ENCODE peak calls at places on chromosomes 6 and 20, in eight cellular contexts. I, Q, P, J, E, D, W and N are unnamed samples.

GRCh38 chr6:93624408-93624807 is 205.0 kb upstream of the EPHA7 start:
- DNase-seq in I (no peak), Q (no peak), P (no peak), J (no peak), E (no peak), D (no peak), W (no peak), N (no peak)

GRCh38 chr6:26021350-26022165 is 59.0 kb downstream of the TRIM38 start:
- DNase-seq in I (peak), Q (peak), P (peak), J (peak), E (peak), D (peak), W (peak), N (peak)

GRCh38 chr6:72048080-72048479 is 161.7 kb downstream of the RIMS1 start:
- DNase-seq in I (no peak), Q (no peak), P (no peak), J (no peak), E (no peak), D (no peak), W (no peak), N (no peak)

GRCh38 chr6:30042476-30042875 is 18.6 kb upstream of the POLR1H start:
- DNase-seq in I (no peak), Q (no peak), P (no peak), J (no peak), E (no peak), D (no peak), W (no peak), N (no peak)

GRCh38 chr6:38184780-38185080 is 365.2 kb downstream of the ZFAND3 start:
- DNase-seq in I (no peak), Q (no peak), P (no peak), J (no peak), E (no peak), D (no peak), W (no peak), N (peak)

GRCh38 chr6:69097948-69098347 is 462.9 kb downstream of the ADGRB3 start:
- DNase-seq in I (no peak), Q (no peak), P (no peak), J (no peak), E (no peak), D (no peak), W (no peak), N (no peak)

GRCh38 chr6:33740204-33740608 is 6.5 kb downstream of the IP6K3 start:
- DNase-seq in I (no peak), Q (no peak), P (no peak), J (no peak), E (no peak), D (no peak), W (peak), N (no peak)

GRCh38 chr20:57657537-57658446 is 37.6 kb upstream of the ZBP1 start:
- DNase-seq in I (peak), Q (no peak), P (no peak), J (peak), E (peak), D (peak), W (peak), N (no peak)

GRCh38 chr6:29941916-29942274 is 437 bp upstream of the HLA-A start:
- DNase-seq in I (no peak), Q (no peak), P (no peak), J (no peak), E (no peak), D (no peak), W (no peak), N (no peak)

GRCh38 chr6:139402935-139403386 is 28.5 kb upstream of the CITED2 start:
- DNase-seq in I (peak), Q (no peak), P (no peak), J (no peak), E (no peak), D (no peak), W (no peak), N (no peak)

GRCh38 chr20:38275815-38276550 is 15.4 kb upstream of the KIAA1755 start:
- DNase-seq in I (no peak), Q (peak), P (peak), J (no peak), E (peak), D (no peak), W (no peak), N (no peak)

GRCh38 chr6:74713941-74714340 is 491.9 kb downstream of the COL12A1 start:
- DNase-seq in I (no peak), Q (no peak), P (no peak), J (no peak), E (no peak), D (no peak), W (no peak), N (no peak)

GRCh38 chr20:24834310-24834709 is 114.8 kb upstream of the CST7 start:
- DNase-seq in I (no peak), Q (no peak), P (no peak), J (no peak), E (no peak), D (no peak), W (no peak), N (no peak)

GRCh38 chr6:155038104-155038503 is 43.0 kb downstream of the TIAM2 start:
- DNase-seq in I (no peak), Q (no peak), P (no peak), J (no peak), E (no peak), D (no peak), W (no peak), N (no peak)

GRCh38 chr6:144675231-144675861 is 390.2 kb downstream of the UTRN start:
- DNase-seq in I (peak), Q (no peak), P (no peak), J (no peak), E (peak), D (peak), W (no peak), N (no peak)

GRCh38 chr6:142737368-142738060 is 207.5 kb downstream of the HIVEP2 start:
- DNase-seq in I (no peak), Q (no peak), P (no peak), J (no peak), E (peak), D (no peak), W (no peak), N (no peak)

GRCh38 chr6:85450578-85450884 is 648 bp downstream of the NT5E start:
- DNase-seq in I (no peak), Q (no peak), P (no peak), J (no peak), E (no peak), D (no peak), W (no peak), N (no peak)

GRCh38 chr6:34447915-34448314 is 18.0 kb upstream of the PACSIN1 start:
- DNase-seq in I (no peak), Q (no peak), P (no peak), J (peak), E (no peak), D (no peak), W (no peak), N (no peak)

GRCh38 chr6:104995989-104996617 is 39.2 kb downstream of the LIN28B start:
- DNase-seq in I (no peak), Q (no peak), P (peak), J (no peak), E (peak), D (no peak), W (no peak), N (no peak)

GRCh38 chr20:11403711-11404110 is 514.0 kb upstream of the BTBD3 start:
- DNase-seq in I (no peak), Q (no peak), P (no peak), J (no peak), E (no peak), D (no peak), W (no peak), N (no peak)

GRCh38 chr6:95741001-95741400 is 163.7 kb downstream of the MANEA start:
- DNase-seq in I (no peak), Q (no peak), P (no peak), J (no peak), E (no peak), D (no peak), W (no peak), N (no peak)

GRCh38 chr20:25178563-25179438 is 16.7 kb upstream of the ENTPD6 start:
- DNase-seq in I (peak), Q (peak), P (peak), J (peak), E (peak), D (no peak), W (no peak), N (no peak)

GRCh38 chr6:151292974-151293373 is 53.2 kb downstream of the AKAP12 start:
- DNase-seq in I (no peak), Q (peak), P (no peak), J (no peak), E (no peak), D (no peak), W (no peak), N (no peak)

GRCh38 chr6:159151266-159151855 is 17.8 kb upstream of the FNDC1 start:
- DNase-seq in I (no peak), Q (peak), P (peak), J (peak), E (no peak), D (peak), W (no peak), N (peak)

GRCh38 chr20:47392015-47392720 is 35.7 kb upstream of the ZMYND8 start:
- DNase-seq in I (peak), Q (peak), P (peak), J (peak), E (peak), D (peak), W (no peak), N (no peak)

GRCh38 chr6:114650891-114651290 is 308.1 kb upstream of the HS3ST5 start:
- DNase-seq in I (no peak), Q (no peak), P (no peak), J (no peak), E (no peak), D (no peak), W (no peak), N (no peak)
- H3K27ac ChIP-seq in I (no peak), Q (no peak), P (no peak), J (no peak), E (no peak), D (no peak), W (no peak), N (no peak)

DNA sequence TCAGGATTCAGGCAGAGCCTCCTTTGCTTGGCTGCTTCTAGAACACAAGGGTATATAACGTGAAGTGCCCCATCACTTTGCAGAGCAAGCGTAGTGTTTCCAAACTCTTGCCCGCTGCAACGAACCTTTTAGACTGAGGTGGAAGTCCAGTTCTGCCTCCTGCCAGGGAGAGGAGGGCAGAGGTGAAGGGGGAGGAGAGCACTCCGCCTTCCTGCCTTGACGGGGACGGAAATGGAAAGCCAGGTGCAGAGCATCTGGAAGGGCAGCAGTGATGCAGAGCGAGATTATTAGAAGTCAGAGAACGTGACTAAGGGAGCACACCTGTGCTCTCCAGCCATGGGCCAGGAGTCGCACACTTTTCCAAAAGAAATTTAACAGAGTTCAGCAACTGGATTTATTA is 63.4 kb downstream of the RREB1 start:
- DNase-seq in I (no peak), Q (no peak), P (no peak), J (peak), E (no peak), D (peak), W (no peak), N (no peak)
- H3K27ac ChIP-seq in I (peak), Q (no peak), P (no peak), J (no peak), E (no peak), D (peak), W (no peak), N (no peak)

DNA sequence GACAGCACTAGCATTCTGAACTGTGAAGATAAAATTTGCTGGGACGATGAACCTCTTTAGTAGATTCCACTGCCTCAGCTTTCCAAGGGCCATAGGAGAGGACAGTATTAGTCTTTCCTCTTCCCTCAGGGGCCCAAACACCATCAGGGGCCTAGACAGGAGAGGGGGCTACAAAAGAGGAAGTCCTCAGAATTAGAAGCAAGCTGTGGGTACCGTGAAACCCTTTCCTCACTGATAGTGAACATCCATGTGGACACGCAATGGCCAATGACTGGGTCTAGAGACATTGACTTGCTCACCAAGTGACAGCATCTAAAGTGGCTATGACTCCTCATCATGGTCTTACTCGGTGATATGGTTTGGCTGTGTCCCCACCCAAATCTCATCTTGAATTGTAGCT is 68.1 kb upstream of the UST start:
- DNase-seq in I (no peak), Q (no peak), P (no peak), J (no peak), E (no peak), D (no peak), W (no peak), N (no peak)
- H3K27ac ChIP-seq in I (no peak), Q (no peak), P (no peak), J (no peak), E (no peak), D (no peak), W (no peak), N (no peak)

GRCh38 chr6:31467151-31467550 is 30.8 kb upstream of the MICB start:
- DNase-seq in I (no peak), Q (no peak), P (no peak), J (no peak), E (no peak), D (no peak), W (no peak), N (no peak)

GRCh38 chr6:31465185-31465536 is 32.8 kb upstream of the MICB start:
- DNase-seq in I (no peak), Q (no peak), P (no peak), J (no peak), E (no peak), D (no peak), W (no peak), N (no peak)

GRCh38 chr6:31465718-31466117 is 32.2 kb upstream of the MICB start:
- DNase-seq in I (no peak), Q (no peak), P (no peak), J (no peak), E (no peak), D (no peak), W (no peak), N (no peak)

GRCh38 chr6:31468316-31468715 is 29.6 kb upstream of the MICB start:
- DNase-seq in I (no peak), Q (no peak), P (no peak), J (no peak), E (no peak), D (no peak), W (no peak), N (no peak)

DNA sequence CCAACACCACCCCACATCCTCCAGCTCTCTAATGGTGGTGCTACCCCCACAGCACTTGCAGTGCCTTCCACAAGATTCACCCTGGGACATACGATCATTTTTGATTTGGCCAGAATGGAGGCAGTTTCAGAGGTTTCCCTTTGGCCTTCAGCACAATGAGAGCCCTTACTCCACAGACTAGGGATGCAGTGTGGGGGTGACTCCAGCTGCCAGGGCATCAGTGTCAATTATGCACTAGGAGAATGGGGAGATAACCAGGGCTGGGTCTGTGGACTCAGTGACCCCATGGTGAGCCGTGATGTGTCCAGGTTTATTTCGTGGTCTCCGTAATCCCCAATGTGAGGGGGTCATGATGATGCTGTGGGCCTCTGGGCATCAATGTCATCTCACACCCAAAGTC is 31.5 kb upstream of the MICB start:
- DNase-seq in I (no peak), Q (no peak), P (no peak), J (no peak), E (no peak), D (no peak), W (no peak), N (no peak)
- H3K27ac ChIP-seq in I (no peak), Q (no peak), P (no peak), J (no peak), E (no peak), D (no peak), W (no peak), N (no peak)

DNA sequence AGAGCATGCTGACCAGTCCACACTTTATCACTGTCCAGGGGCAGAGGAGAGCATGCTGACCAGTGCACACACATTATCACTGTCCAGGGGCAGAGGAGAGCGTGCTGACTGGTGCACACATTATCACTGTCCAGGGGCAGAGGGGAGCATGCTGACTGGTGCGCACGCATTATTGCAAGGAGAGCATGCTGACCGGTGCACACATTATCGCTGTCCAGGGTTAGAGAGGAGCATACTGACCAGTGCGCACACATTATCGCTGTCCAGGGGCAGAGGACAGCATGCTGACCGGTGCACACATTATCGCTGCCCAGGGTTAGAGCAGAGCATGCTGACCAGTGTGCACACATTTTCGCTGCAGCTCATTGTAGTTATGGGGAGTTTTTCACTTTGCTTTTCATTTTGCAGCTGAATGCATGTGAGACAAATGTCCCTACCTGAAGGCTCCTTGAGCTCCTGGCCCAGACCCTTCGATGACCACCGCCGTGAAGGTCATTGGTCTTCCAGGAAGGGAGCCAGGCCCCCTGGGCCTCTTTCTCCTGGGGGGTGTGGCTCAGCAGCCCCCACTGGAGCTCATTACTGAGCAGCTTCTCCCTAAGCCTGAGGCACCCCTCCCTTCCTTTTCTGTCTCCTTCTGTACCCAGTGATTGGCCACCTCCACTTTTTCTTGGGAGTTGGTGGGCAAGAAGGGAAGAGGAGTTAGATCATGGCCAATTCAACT is 178.8 kb upstream of the AFDN start:
- DNase-seq in I (no peak), Q (no peak), P (no peak), J (no peak), E (no peak), D (no peak), W (no peak), N (no peak)
- H3K27ac ChIP-seq in I (no peak), Q (no peak), P (no peak), J (no peak), E (no peak), D (no peak), W (no peak), N (no peak)

GRCh38 chr6:52675372-52675771 is 4.5 kb downstream of the TMEM14A start:
- DNase-seq in I (no peak), Q (no peak), P (no peak), J (no peak), E (no peak), D (no peak), W (no peak), N (no peak)

GRCh38 chr6:52667572-52667971 is 3.3 kb upstream of the TMEM14A start:
- DNase-seq in I (no peak), Q (no peak), P (no peak), J (peak), E (no peak), D (no peak), W (no peak), N (no peak)

GRCh38 chr6:52672422-52673025 is 1.6 kb downstream of the TMEM14A start:
- DNase-seq in I (no peak), Q (no peak), P (no peak), J (no peak), E (peak), D (no peak), W (no peak), N (no peak)

GRCh38 chr6:52666523-52666922 is 4.4 kb upstream of the TMEM14A start:
- DNase-seq in I (no peak), Q (no peak), P (no peak), J (no peak), E (no peak), D (no peak), W (no peak), N (no peak)

GRCh38 chr6:52670502-52671409 is at the start of gene TMEM14A:
- DNase-seq in I (peak), Q (peak), P (peak), J (peak), E (peak), D (peak), W (peak), N (peak)
- H3K27ac ChIP-seq in I (peak), Q (no peak), P (peak), J (peak), E (peak), D (peak), W (peak), N (peak)